ENCODE peak calls at places on chromosomes 11 and 22, in nine cellular contexts. K is cardiac fibroblast, I is activated T-cell treated with anti-CD3 and anti-CD28 coated beads for 1 hour, X is OCI-LY7, A is non-pigmented ciliary epithelial cell, H is T-cell, Y is progenitor cell of endocrine pancreas, Q is nephron progenitor cell, N is vagina. D is an unnamed sample.

GRCh38 chr11:105429421-105429965 is 180.4 kb upstream of the GRIA4 start:
- DNase-seq in K (no peak), I (no peak), A (no peak), H (no peak), Q (peak), N (no peak), Y (no peak), X (no peak), D (no peak)

GRCh38 chr22:44355688-44356070 is 42.9 kb upstream of the SHISAL1 start:
- DNase-seq in A (no peak), Q (no peak), Y (no peak), H (no peak), I (no peak), N (no peak), K (no peak), X (no peak), D (no peak)

GRCh38 chr11:43489869-43490465 is 131.2 kb downstream of the TTC17 start:
- DNase-seq in I (no peak), X (no peak), K (no peak), A (no peak), N (no peak), H (no peak), Y (no peak), Q (no peak), D (no peak)

GRCh38 chr11:102243399-102243884 is 73.8 kb upstream of the BIRC3 start:
- DNase-seq in Y (no peak), K (no peak), X (no peak), H (no peak), A (no peak), N (no peak), I (no peak), Q (no peak), D (no peak)

GRCh38 chr11:118631109-118631508 is 23.7 kb downstream of the PHLDB1 start:
- DNase-seq in A (no peak), N (no peak), I (no peak), H (no peak), Y (no peak), K (no peak), X (no peak), Q (no peak), D (no peak)

GRCh38 chr11:70537576-70538571 is 139.5 kb downstream of the CTTN start:
- DNase-seq in Y (no peak), Q (no peak), A (no peak), K (no peak), H (no peak), N (no peak), I (no peak), X (no peak), D (no peak)

GRCh38 chr11:102139081-102139498 is 28.8 kb downstream of the YAP1 start:
- DNase-seq in H (no peak), A (peak), N (no peak), Y (no peak), I (no peak), Q (no peak), X (no peak), K (peak), D (no peak)

GRCh38 chr11:44110231-44110679 is 14.8 kb downstream of the EXT2 start:
- DNase-seq in Y (peak), A (no peak), X (peak), N (no peak), H (peak), I (peak), Q (peak), K (peak), D (peak)

GRCh38 chr22:38935023-38935422 is 22.4 kb upstream of the APOBEC3A start:
- DNase-seq in I (no peak), N (no peak), Y (no peak), Q (no peak), K (no peak), A (no peak), X (no peak), H (no peak), D (no peak)

GRCh38 chr11:117396970-117397369 is 69.3 kb downstream of the CEP164 start:
- DNase-seq in I (no peak), H (no peak), A (no peak), N (no peak), K (no peak), Y (no peak), Q (no peak), X (no peak), D (no peak)

GRCh38 chr11:129458756-129459535 is 83.3 kb downstream of the BARX2 start:
- DNase-seq in Y (no peak), N (no peak), K (no peak), I (no peak), Q (peak), X (no peak), A (no peak), H (no peak), D (no peak)

GRCh38 chr22:40294696-40295095 is 51.6 kb upstream of the ADSL start:
- DNase-seq in Q (no peak), Y (no peak), A (no peak), X (no peak), K (no peak), H (no peak), I (no peak), N (no peak), D (no peak)

GRCh38 chr11:123302751-123303195 is 107.7 kb upstream of the CLMP start:
- DNase-seq in A (peak), Y (no peak), I (no peak), X (peak), K (peak), Q (no peak), N (no peak), H (no peak), D (peak)

GRCh38 chr22:23242473-23243001 is 62.2 kb downstream of the BCR start:
- DNase-seq in K (peak), Q (peak), A (no peak), Y (no peak), I (no peak), H (no peak), N (no peak), X (no peak), D (no peak)

GRCh38 chr11:30113326-30113873 is 96.6 kb upstream of the KCNA4 start:
- DNase-seq in I (no peak), N (no peak), K (no peak), Y (no peak), H (no peak), X (no peak), A (no peak), Q (no peak), D (no peak)

GRCh38 chr11:77418155-77418980 is 55.5 kb downstream of the PAK1 start:
- DNase-seq in N (no peak), Y (no peak), K (no peak), A (no peak), H (no peak), I (no peak), X (no peak), Q (no peak), D (no peak)

GRCh38 chr22:28608546-28608945 is 71.1 kb downstream of the TTC28 start:
- DNase-seq in N (no peak), A (no peak), I (no peak), H (no peak), X (no peak), Y (no peak), K (no peak), Q (no peak), D (no peak)

GRCh38 chr22:38114484-38115398 is 4.3 kb upstream of the BAIAP2L2 start:
- DNase-seq in Q (peak), H (peak), I (peak), A (peak), K (peak), N (no peak), X (peak), Y (peak), D (peak)

GRCh38 chr11:6931146-6931713 is 5.0 kb downstream of the ZNF215 start:
- DNase-seq in K (peak), A (no peak), I (no peak), Q (no peak), X (no peak), Y (no peak), N (no peak), H (no peak), D (no peak)

GRCh38 chr11:69898123-69898522 is 78.9 kb upstream of the FGF3 start:
- DNase-seq in N (no peak), Q (no peak), H (no peak), Y (no peak), X (no peak), I (no peak), K (no peak), A (no peak), D (no peak)

GRCh38 chr22:20626811-20627210 is 119.4 kb downstream of the MED15 start:
- DNase-seq in N (no peak), A (no peak), I (no peak), X (no peak), Y (no peak), Q (no peak), H (no peak), K (no peak), D (no peak)

GRCh38 chr11:10592331-10592730 is 23.9 kb upstream of the LYVE1 start:
- DNase-seq in A (peak), K (peak), Y (no peak), X (no peak), Q (no peak), I (no peak), H (no peak), N (no peak), D (no peak)

GRCh38 chr11:102155676-102156075 is 45.4 kb downstream of the YAP1 start:
- DNase-seq in K (no peak), I (no peak), Y (no peak), H (no peak), A (no peak), Q (no peak), N (no peak), X (no peak), D (no peak)

GRCh38 chr11:3201677-3202181 is 16.9 kb downstream of the MRGPRG start:
- DNase-seq in H (no peak), K (no peak), A (no peak), I (no peak), Y (no peak), N (no peak), Q (no peak), X (no peak), D (no peak)

GRCh38 chr22:49306632-49306975 is 521.1 kb downstream of the BRD1 start:
- DNase-seq in K (no peak), A (no peak), I (no peak), X (no peak), H (no peak), Y (peak), Q (no peak), N (peak), D (no peak)

GRCh38 chr22:22463855-22464540 is 44.5 kb downstream of the ZNF280B start:
- DNase-seq in K (peak), Y (peak), X (peak), N (no peak), A (peak), H (peak), I (peak), Q (peak), D (peak)